ENCODE peak calls at places on chromosomes 3 and 15, in nine cellular contexts. F, D, C, L, R, P, X, B and J are unnamed samples.
A peak's percentile ranks its signal among the peaks of the same experiment; 100 is the strongest.

GRCh38 chr15:67548862-67549651 is 6.6 kb downstream of the MAP2K5 start:
- DNase-seq in F (peak; percentile 93), D (no peak), C (peak; percentile 22), L (no peak), R (no peak), P (no peak), X (no peak), B (peak; percentile 44), J (peak; percentile 53)

GRCh38 chr3:173690542-173690941 is 293.0 kb downstream of the NLGN1 start:
- DNase-seq in F (no peak), D (no peak), C (no peak), L (no peak), R (peak; percentile 17), P (no peak), X (no peak), B (no peak), J (no peak)

GRCh38 chr15:87724330-87724729 is 532.2 kb downstream of the NTRK3 start:
- DNase-seq in F (no peak), D (no peak), C (no peak), L (no peak), R (no peak), P (no peak), X (no peak), B (no peak), J (peak; percentile 22)

GRCh38 chr3:195240171-195240701 is 30.7 kb downstream of the XXYLT1 start:
- DNase-seq in F (no peak), D (peak; percentile 42), C (no peak), L (no peak), R (no peak), P (peak; percentile 61), X (no peak), B (no peak), J (peak; percentile 59)

GRCh38 chr3:72453686-72454085 is 394.6 kb downstream of the SHQ1 start:
- DNase-seq in F (no peak), D (peak; percentile 11), C (no peak), L (no peak), R (peak; percentile 34), P (no peak), X (no peak), B (no peak), J (no peak)

GRCh38 chr3:101261506-101261905 is 58.9 kb downstream of the IMPG2 start:
- DNase-seq in F (no peak), D (peak; percentile 21), C (peak; percentile 12), L (no peak), R (peak; percentile 74), P (no peak), X (no peak), B (no peak), J (no peak)

GRCh38 chr15:48388017-48388936 is 57.0 kb downstream of the DUT start:
- DNase-seq in F (no peak), D (no peak), C (no peak), L (no peak), R (peak; percentile 71), P (no peak), X (no peak), B (no peak), J (no peak)

GRCh38 chr3:14082108-14082657 is 42.5 kb downstream of the CHCHD4 start:
- DNase-seq in F (no peak), D (no peak), C (no peak), L (no peak), R (no peak), P (no peak), X (no peak), B (no peak), J (no peak)

GRCh38 chr15:92797168-92798052 is 102.7 kb upstream of the CHD2 start:
- DNase-seq in F (peak; percentile 89), D (peak; percentile 86), C (peak; percentile 79), L (peak; percentile 87), R (peak; percentile 84), P (no peak), X (peak; percentile 62), B (peak; percentile 37), J (no peak)

GRCh38 chr3:162719684-162720341 is 1223.2 kb downstream of the OTOL1 start:
- DNase-seq in F (no peak), D (peak; percentile 88), C (peak; percentile 87), L (no peak), R (peak; percentile 98), P (no peak), X (no peak), B (no peak), J (no peak)

GRCh38 chr3:133474251-133474801 is 74.5 kb downstream of the BFSP2 start:
- DNase-seq in F (peak; percentile 59), D (peak; percentile 64), C (no peak), L (no peak), R (peak; percentile 80), P (peak; percentile 57), X (no peak), B (no peak), J (peak; percentile 59)